ENCODE peak calls at places on chromosomes 2 and 18, in five cellular contexts. U is AG04449, X is fibroblast of mammary gland, E is RWPE1, P is kidney epithelial cell. D is an unnamed sample.

GRCh38 chr2:150280255-150280654 is 207.2 kb downstream of the RND3 start:
- DNase-seq in U (no peak), X (peak; percentile 98), E (no peak), P (no peak), D (no peak)

GRCh38 chr2:240623531-240624010 is 1.7 kb upstream of the GPR35 start:
- DNase-seq in U (no peak), X (no peak), E (no peak), P (no peak), D (no peak)

GRCh38 chr2:148674063-148675020 is 29.8 kb downstream of the EPC2 start:
- DNase-seq in U (no peak), X (peak; percentile 66), E (peak; percentile 30), P (no peak), D (peak; percentile 49)

GRCh38 chr2:134692461-134692860 is 26.3 kb downstream of the TMEM163 start:
- DNase-seq in U (no peak), X (no peak), E (no peak), P (no peak), D (no peak)

GRCh38 chr2:171433763-171434670 is at the start of the genes DCAF17 and METTL8:
- DNase-seq in U (peak; percentile 59), X (peak; percentile 91), E (peak; percentile 89), P (peak; percentile 85), D (peak; percentile 96)

GRCh38 chr2:183035298-183035953 is 2.8 kb downstream of the NCKAP1 start:
- DNase-seq in U (no peak), X (peak; percentile 89), E (no peak), P (no peak), D (no peak)

GRCh38 chr2:11980809-11981208 is 234.4 kb downstream of the LPIN1 start:
- DNase-seq in U (no peak), X (no peak), E (no peak), P (no peak), D (no peak)

GRCh38 chr18:37639846-37640245 is 74.2 kb upstream of the CELF4 start:
- DNase-seq in U (no peak), X (peak; percentile 6), E (no peak), P (no peak), D (no peak)

GRCh38 chr2:94956797-94957391 is 68.6 kb upstream of the MAL start:
- DNase-seq in U (no peak), X (peak; percentile 26), E (peak; percentile 52), P (no peak), D (peak; percentile 45)

GRCh38 chr2:17515652-17516051 is 2.6 kb downstream of the RAD51AP2 start:
- DNase-seq in U (no peak), X (no peak), E (no peak), P (no peak), D (no peak)

GRCh38 chr2:17520761-17521160 is 2.5 kb upstream of the RAD51AP2 start:
- DNase-seq in U (no peak), X (no peak), E (no peak), P (no peak), D (no peak)

GRCh38 chr2:17521621-17522020 is 3.4 kb upstream of the RAD51AP2 start:
- DNase-seq in U (no peak), X (no peak), E (no peak), P (no peak), D (no peak)

GRCh38 chr2:17517481-17518211 is 594 bp downstream of the RAD51AP2 start:
- DNase-seq in U (no peak), X (peak; percentile 8), E (no peak), P (no peak), D (no peak)

DNA sequence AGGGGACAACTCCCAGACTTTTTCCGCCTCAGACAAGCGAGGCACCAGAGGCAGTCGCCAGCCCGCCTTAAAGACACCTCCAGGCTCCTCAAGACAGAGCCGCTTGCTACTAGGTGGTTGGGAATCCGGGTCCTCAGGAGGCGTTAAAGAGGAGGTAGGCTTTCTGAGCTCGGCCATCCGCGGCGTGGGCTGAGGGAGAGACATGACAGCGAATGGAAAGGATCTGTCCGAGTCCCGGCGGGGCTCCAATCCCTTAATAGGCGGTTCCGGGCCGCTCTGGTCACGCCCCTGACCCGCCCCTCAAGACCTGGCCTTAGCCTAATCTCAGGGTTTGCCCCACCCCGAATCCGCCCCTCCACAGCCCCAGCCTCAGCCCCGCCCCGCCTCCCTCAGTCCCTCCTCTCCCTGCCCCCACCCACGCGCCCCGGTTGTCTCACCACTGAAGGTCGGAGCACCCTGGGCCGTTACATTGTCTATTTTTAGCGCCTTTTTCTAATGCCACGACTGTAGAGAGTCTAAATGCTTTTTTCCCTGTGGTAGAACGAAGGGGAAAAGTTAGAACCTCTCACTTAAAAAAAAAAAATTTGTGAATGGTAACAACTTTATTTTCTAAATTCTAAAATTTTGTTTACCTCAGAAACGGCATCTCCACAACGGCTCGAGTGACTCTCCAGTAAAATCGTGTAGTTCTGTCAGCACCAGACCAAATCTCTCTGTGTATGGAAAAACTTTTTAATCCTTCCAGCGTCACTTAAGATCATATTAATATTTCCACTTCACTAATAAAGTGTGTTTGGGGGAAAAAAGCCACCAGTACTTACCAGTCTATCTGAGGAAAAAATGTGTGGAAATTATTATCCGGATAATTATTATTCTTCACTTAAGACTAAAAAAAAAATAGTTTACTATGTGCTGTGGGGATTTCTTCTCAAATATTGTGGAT is at the start of gene RAD51AP2:
- DNase-seq in U (peak; percentile 1), X (peak; percentile 74), E (peak; percentile 81), P (peak; percentile 51), D (no peak)
- TF ChIP-seq CTCF in U (no peak), X (no peak), E (no peak), P (no peak), D (no peak)

GRCh38 chr2:145044506-145044905 is 524.6 kb upstream of the ZEB2 start:
- DNase-seq in U (no peak), X (no peak), E (peak; percentile 11), P (no peak), D (no peak)

GRCh38 chr2:145041706-145042105 is 521.8 kb upstream of the ZEB2 start:
- DNase-seq in U (no peak), X (no peak), E (no peak), P (no peak), D (no peak)

GRCh38 chr2:145049475-145049874 is 529.6 kb upstream of the ZEB2 start:
- DNase-seq in U (no peak), X (no peak), E (no peak), P (no peak), D (no peak)

GRCh38 chr2:145043399-145043834 is 523.5 kb upstream of the ZEB2 start:
- DNase-seq in U (no peak), X (no peak), E (no peak), P (no peak), D (no peak)

GRCh38 chr2:145047554-145047953 is 527.6 kb upstream of the ZEB2 start:
- DNase-seq in U (no peak), X (no peak), E (no peak), P (no peak), D (no peak)
- TF ChIP-seq CTCF in U (no peak), X (no peak), E (no peak), P (no peak), D (no peak)

GRCh38 chr18:28713026-28713425 is 536.1 kb upstream of the CDH2 start:
- DNase-seq in U (no peak), X (no peak), E (no peak), P (no peak), D (peak; percentile 63)

GRCh38 chr18:28723506-28723905 is 546.6 kb upstream of the CDH2 start:
- DNase-seq in U (no peak), X (no peak), E (no peak), P (no peak), D (no peak)

GRCh38 chr18:28716321-28716720 is 539.4 kb upstream of the CDH2 start:
- DNase-seq in U (no peak), X (no peak), E (no peak), P (no peak), D (no peak)

GRCh38 chr18:28715206-28715605 is 538.3 kb upstream of the CDH2 start:
- DNase-seq in U (no peak), X (no peak), E (no peak), P (no peak), D (no peak)

GRCh38 chr18:28718696-28719095 is 541.8 kb upstream of the CDH2 start:
- DNase-seq in U (peak; percentile 14), X (no peak), E (no peak), P (no peak), D (no peak)
- TF ChIP-seq CTCF in U (no peak), X (no peak), E (no peak), P (no peak), D (no peak)

DNA sequence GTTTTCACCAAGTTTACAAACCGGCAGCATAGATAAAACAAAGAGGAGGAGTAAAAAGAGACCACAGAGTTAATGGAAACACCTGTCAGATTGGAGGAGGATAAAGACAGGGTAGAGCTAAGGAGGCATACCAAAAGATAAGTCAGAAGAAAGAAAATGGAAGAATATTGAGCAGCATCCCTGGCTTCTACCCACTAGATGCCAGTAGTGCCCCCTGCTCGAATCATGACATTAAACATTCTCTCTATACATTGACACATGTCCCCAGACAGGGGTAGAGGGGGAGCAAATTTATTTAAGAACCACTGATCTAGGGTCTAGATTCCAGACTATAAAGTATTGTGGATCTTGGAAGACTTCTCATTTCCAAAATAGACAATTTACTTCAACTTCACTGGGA is 159.8 kb upstream of the ETAA1 start:
- DNase-seq in U (no peak), X (no peak), E (no peak), P (no peak), D (no peak)
- TF ChIP-seq CTCF in U (peak; percentile 10), X (peak; percentile 23), E (no peak), P (no peak), D (no peak)

GRCh38 chr2:230761704-230762103 is 49.1 kb downstream of the CAB39 start:
- DNase-seq in U (no peak), X (no peak), E (no peak), P (no peak), D (no peak)
- TF ChIP-seq CTCF in U (no peak), X (no peak), E (no peak), P (no peak), D (no peak)

D was measured in DND-41.